ENCODE peak calls at places on chromosomes 5 and 9, in six cellular contexts. A, L, N, S, T and W are unnamed samples.

GRCh38 chr9:89410709-89411111 is 87.2 kb downstream of the SEMA4D start:
- DNase-seq in A (no peak), L (no peak), N (no peak), S (peak), T (no peak), W (no peak)

GRCh38 chr5:173339286-173339685 is 11.1 kb upstream of the STC2 start:
- DNase-seq in A (no peak), L (no peak), N (no peak), S (no peak), T (no peak), W (no peak)

GRCh38 chr5:123976393-123977029 is 464.5 kb downstream of the CSNK1G3 start:
- DNase-seq in A (no peak), L (no peak), N (no peak), S (peak), T (no peak), W (no peak)

GRCh38 chr5:74639538-74640449 is 734 bp downstream of the ENC1 start:
- DNase-seq in A (peak), L (peak), N (peak), S (peak), T (peak), W (peak)

GRCh38 chr9:2260401-2261306 is 245.5 kb downstream of the SMARCA2 start:
- DNase-seq in A (no peak), L (no peak), N (no peak), S (no peak), T (no peak), W (no peak)

GRCh38 chr5:76874088-76874581 is 24.3 kb downstream of the S100Z start:
- DNase-seq in A (no peak), L (no peak), N (no peak), S (peak), T (peak), W (no peak)

GRCh38 chr5:109921735-109922395 is 232.1 kb downstream of the MAN2A1 start:
- DNase-seq in A (no peak), L (no peak), N (no peak), S (peak), T (peak), W (no peak)

GRCh38 chr9:81619353-81620008 is 69.9 kb downstream of the TLE1 start:
- DNase-seq in A (no peak), L (no peak), N (no peak), S (peak), T (no peak), W (no peak)

GRCh38 chr5:54553659-54554207 is 36.2 kb downstream of the SNX18 start:
- DNase-seq in A (no peak), L (no peak), N (no peak), S (no peak), T (no peak), W (no peak)

GRCh38 chr9:120477534-120478001 is 102.4 kb downstream of the CDK5RAP2 start:
- DNase-seq in A (no peak), L (peak), N (peak), S (peak), T (peak), W (peak)

GRCh38 chr5:100186181-100186580 is 349.0 kb upstream of the FAM174A start:
- DNase-seq in A (no peak), L (no peak), N (no peak), S (no peak), T (no peak), W (no peak)

GRCh38 chr9:2634158-2634557 is 12.6 kb downstream of the VLDLR start:
- DNase-seq in A (no peak), L (no peak), N (no peak), S (no peak), T (no peak), W (no peak)

GRCh38 chr9:36007852-36008251 is 28.9 kb upstream of the RECK start:
- DNase-seq in A (no peak), L (no peak), N (no peak), S (no peak), T (no peak), W (no peak)

GRCh38 chr5:159764283-159764927 is 151.9 kb upstream of the ADRA1B start:
- DNase-seq in A (no peak), L (peak), N (no peak), S (no peak), T (no peak), W (peak)

GRCh38 chr9:133509179-133510083 is 15.3 kb downstream of the MYMK start:
- DNase-seq in A (no peak), L (no peak), N (peak), S (no peak), T (peak), W (no peak)

GRCh38 chr5:107104774-107105050 is 566.0 kb downstream of the EFNA5 start:
- DNase-seq in A (no peak), L (no peak), N (no peak), S (peak), T (peak), W (no peak)
- TF ChIP-seq CTCF in A (no peak), L (no peak), N (no peak), S (peak), T (no peak), W (no peak)

GRCh38 chr9:134759913-134760312 is 118.3 kb downstream of the COL5A1 start:
- DNase-seq in A (no peak), L (no peak), N (no peak), S (no peak), T (no peak), W (no peak)
- TF ChIP-seq CTCF in A (no peak), L (no peak), N (no peak), S (no peak), T (no peak), W (no peak)

DNA sequence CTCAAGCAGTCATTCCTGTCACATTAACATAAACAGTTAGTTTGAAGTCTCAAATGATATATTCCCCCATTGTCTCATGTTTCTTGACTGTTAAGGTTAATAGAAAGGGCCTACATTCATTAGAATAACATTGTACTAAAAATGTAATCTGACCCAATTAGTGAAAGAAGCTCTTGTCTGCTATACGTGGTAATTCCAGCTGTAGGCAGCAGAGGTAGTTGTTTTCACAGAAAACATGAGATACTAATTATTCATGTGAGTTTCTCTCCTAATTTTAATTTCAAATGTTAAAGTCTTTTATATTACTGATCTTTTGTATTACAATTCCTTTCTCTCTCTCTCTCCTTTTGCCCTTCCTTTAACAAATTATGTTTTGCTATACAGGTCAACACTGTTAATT is 26.0 kb upstream of the AP3B1 start:
- DNase-seq in A (no peak), L (no peak), N (no peak), S (peak), T (peak), W (no peak)
- TF ChIP-seq CTCF in A (peak), L (peak), N (peak), S (peak), T (peak), W (no peak)

GRCh38 chr9:122347348-122348287 is 23.2 kb upstream of the PTGS1 start:
- DNase-seq in A (no peak), L (no peak), N (no peak), S (no peak), T (no peak), W (peak)
- TF ChIP-seq CTCF in A (no peak), L (no peak), N (no peak), S (no peak), T (no peak), W (no peak)

GRCh38 chr9:87834357-87834756 is 48.3 kb upstream of the SPATA31E1 start:
- DNase-seq in A (no peak), L (no peak), N (peak), S (no peak), T (peak), W (no peak)
- TF ChIP-seq CTCF in A (no peak), L (no peak), N (no peak), S (no peak), T (peak), W (no peak)

DNA sequence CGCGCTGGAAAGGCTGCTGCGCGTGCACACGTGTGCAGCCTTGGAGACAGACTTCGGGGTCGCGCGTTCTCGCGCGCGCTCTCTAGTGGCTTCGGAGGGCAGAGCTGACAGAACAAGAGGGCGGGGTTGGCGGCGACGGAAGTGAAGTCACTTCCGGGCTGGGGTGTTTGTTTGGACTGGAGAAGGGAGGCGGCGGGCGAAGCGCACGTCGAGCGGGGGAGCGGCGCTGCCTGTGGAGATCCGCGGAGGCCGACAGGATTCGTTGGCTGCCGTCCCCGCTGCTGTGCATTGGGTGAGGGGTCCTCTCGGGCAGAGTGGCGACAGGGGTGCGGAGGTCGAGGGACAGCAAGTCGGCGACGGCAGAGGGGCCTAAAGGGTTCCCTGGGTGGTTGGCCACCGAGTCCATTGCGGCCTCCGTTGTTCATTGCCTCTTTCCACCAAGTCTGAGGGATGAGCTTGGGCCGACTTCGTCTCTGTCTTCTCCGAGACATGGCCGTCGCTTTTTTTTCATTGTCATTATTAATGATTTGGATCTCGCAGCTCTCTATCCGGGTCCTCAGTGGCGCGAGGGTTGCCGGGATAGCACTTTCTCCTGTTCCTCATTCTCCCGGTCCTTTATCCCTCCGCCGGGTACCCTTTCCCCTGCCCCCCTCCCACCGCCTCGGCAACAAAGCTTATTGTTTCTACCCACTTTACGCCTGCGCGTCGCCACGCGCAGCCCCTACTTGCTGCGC is at the start of gene PAIP2:
- DNase-seq in A (peak), L (peak), N (peak), S (peak), T (peak), W (peak)
- TF ChIP-seq CTCF in A (peak), L (peak), N (no peak), S (peak), T (peak), W (peak)

DNA sequence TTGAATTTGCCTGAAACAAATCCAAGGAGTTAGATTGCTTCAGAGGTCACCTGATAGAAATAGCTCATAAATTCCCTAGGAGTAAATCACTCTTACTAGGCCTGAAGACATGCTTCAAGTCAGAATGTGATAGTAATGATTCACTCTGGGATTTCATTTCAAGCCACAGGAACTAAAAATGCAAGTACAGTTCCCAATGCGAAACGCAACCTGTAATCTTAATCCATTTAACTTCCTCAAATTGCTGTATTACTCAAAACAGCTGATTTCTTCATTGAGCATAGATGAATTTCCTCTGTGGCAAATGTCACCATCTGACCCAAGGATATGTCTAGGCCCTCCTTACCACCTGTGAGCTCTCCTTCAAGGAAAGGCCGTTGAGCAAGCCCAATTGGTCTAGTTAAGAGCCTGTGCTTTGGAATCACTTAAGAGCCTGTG is 32.1 kb upstream of the IL6ST start:
- DNase-seq in A (no peak), L (no peak), N (no peak), S (peak), T (no peak), W (peak)
- TF ChIP-seq CTCF in A (no peak), L (no peak), N (no peak), S (no peak), T (no peak), W (no peak)

GRCh38 chr9:106947097-106947496 is 84.1 kb downstream of the ZNF462 start:
- DNase-seq in A (no peak), L (no peak), N (no peak), S (no peak), T (no peak), W (no peak)
- TF ChIP-seq CTCF in A (no peak), L (no peak), N (no peak), S (no peak), T (no peak), W (no peak)

GRCh38 chr9:136856541-136857141 is 4.5 kb downstream of the MAMDC4 start:
- DNase-seq in A (no peak), L (peak), N (peak), S (no peak), T (no peak), W (no peak)
- TF ChIP-seq CTCF in A (no peak), L (no peak), N (no peak), S (no peak), T (no peak), W (no peak)